ENCODE peak calls at places on chromosomes 3 and 15, in nine cellular contexts. A is CD8-positive, alpha-beta memory T cell; G is endothelial cell of umbilical vein; Q is PC-3; C is CD8-positive, alpha-beta T cell; V is OCI-LY7; U is testis; E is thyroid gland; D is fibroblast of lung. K is an unnamed sample.

GRCh38 chr3:107660316-107660976 is 137.7 kb downstream of the BBX start:
- DNase-seq in E (no peak), D (peak; percentile 82), U (no peak), C (no peak), V (peak; percentile 59), G (peak; percentile 56), A (no peak), Q (peak; percentile 43), K (no peak)

GRCh38 chr15:41256103-41256502 is 25.0 kb downstream of the CHP1 start:
- DNase-seq in C (no peak), A (no peak), G (no peak), E (no peak), V (no peak), Q (no peak), D (no peak), U (no peak), K (no peak)

GRCh38 chr15:84671211-84671610 is 13.2 kb upstream of the NMB start:
- DNase-seq in A (no peak), D (peak; percentile 82), E (no peak), U (no peak), G (no peak), Q (no peak), C (no peak), V (no peak), K (no peak)

GRCh38 chr3:194830401-194830800 is 144.7 kb downstream of the FAM43A start:
- DNase-seq in C (no peak), A (no peak), D (no peak), E (no peak), U (no peak), G (no peak), Q (no peak), V (no peak), K (no peak)

GRCh38 chr3:8713901-8714759 is 19.5 kb upstream of the CAV3 start:
- DNase-seq in A (no peak), C (no peak), V (peak; percentile 10), D (no peak), U (no peak), E (no peak), G (no peak), Q (no peak), K (no peak)

GRCh38 chr3:58492385-58492970 is 582 bp downstream of the KCTD6 start:
- DNase-seq in D (no peak), C (peak; percentile 42), V (peak; percentile 70), E (peak; percentile 18), Q (peak; percentile 19), A (no peak), G (peak; percentile 34), U (no peak), K (no peak)

GRCh38 chr3:29283739-29284138 is 2.9 kb downstream of the RBMS3 start:
- DNase-seq in V (no peak), Q (no peak), A (no peak), G (no peak), D (peak; percentile 23), E (no peak), U (no peak), C (no peak), K (no peak)

GRCh38 chr3:146189519-146190173 is 28.7 kb upstream of the PLOD2 start:
- DNase-seq in V (peak; percentile 56), G (peak; percentile 70), E (peak; percentile 12), D (peak; percentile 77), U (peak; percentile 17), Q (peak; percentile 90), C (no peak), A (no peak), K (no peak)

GRCh38 chr15:92921215-92922131 is 21.3 kb downstream of the CHD2 start:
- DNase-seq in Q (peak; percentile 96), E (no peak), A (no peak), D (peak; percentile 35), C (no peak), G (peak; percentile 67), U (no peak), V (no peak), K (no peak)

GRCh38 chr3:172622916-172623700 is 87.8 kb downstream of the NCEH1 start:
- DNase-seq in D (peak; percentile 58), Q (peak; percentile 78), V (peak; percentile 29), U (peak; percentile 51), E (peak; percentile 24), G (peak; percentile 88), C (peak; percentile 28), A (peak; percentile 8), K (no peak)

GRCh38 chr15:47717036-47717611 is at the start of gene SEMA6D:
- DNase-seq in D (peak; percentile 93), A (no peak), U (peak; percentile 75), C (no peak), E (peak; percentile 86), G (peak; percentile 87), Q (peak; percentile 73), V (no peak), K (no peak)

GRCh38 chr3:41159581-41160189 is 39.6 kb upstream of the CTNNB1 start:
- DNase-seq in E (no peak), G (no peak), C (no peak), D (no peak), A (no peak), U (no peak), V (no peak), Q (peak; percentile 91), K (no peak)

GRCh38 chr3:4675704-4676103 is 182.6 kb downstream of the ITPR1 start:
- DNase-seq in D (no peak), U (no peak), E (no peak), Q (no peak), A (no peak), C (no peak), V (no peak), G (no peak), K (no peak)

GRCh38 chr3:16871915-16872842 is 12.6 kb upstream of the PLCL2 start:
- DNase-seq in V (no peak), E (no peak), U (no peak), G (peak; percentile 31), C (no peak), A (no peak), Q (peak; percentile 80), D (no peak), K (no peak)

GRCh38 chr15:70200511-70200991 is 102.8 kb upstream of the TLE3 start:
- DNase-seq in D (peak; percentile 19), U (no peak), V (no peak), G (no peak), A (no peak), C (no peak), E (no peak), Q (no peak), K (no peak)

GRCh38 chr3:7607083-7607482 is 746.2 kb downstream of the GRM7 start:
- DNase-seq in G (no peak), D (no peak), C (no peak), Q (no peak), E (no peak), U (no peak), V (no peak), A (no peak), K (no peak)

GRCh38 chr3:22007376-22007775 is 256.4 kb upstream of the ZNF385D start:
- DNase-seq in E (no peak), C (no peak), U (no peak), G (no peak), V (no peak), A (no peak), Q (peak; percentile 68), D (peak; percentile 2), K (no peak)

GRCh38 chr15:98946301-98947255 is 61.0 kb downstream of the PGPEP1L start:
- DNase-seq in V (no peak), D (peak; percentile 32), Q (no peak), G (peak; percentile 68), A (no peak), E (no peak), U (no peak), C (no peak), K (no peak)

GRCh38 chr15:25242166-25242879 is 196.5 kb downstream of the UBE3A start:
- DNase-seq in Q (no peak), V (no peak), A (no peak), D (no peak), E (peak; percentile 0), U (no peak), G (no peak), C (no peak), K (no peak)
- H3K9me3 ChIP-seq in Q (peaks cover 5% of the 10 kb centered on the region), V (no peaks in the 10 kb centered on the region), A (no peaks in the 10 kb centered on the region), D (no peaks in the 10 kb centered on the region), E (no peaks in the 10 kb centered on the region), U (no peaks in the 10 kb centered on the region), G (peaks cover 19% of the 10 kb centered on the region), C (no peaks in the 10 kb centered on the region), K (no peaks in the 10 kb centered on the region)

DNA sequence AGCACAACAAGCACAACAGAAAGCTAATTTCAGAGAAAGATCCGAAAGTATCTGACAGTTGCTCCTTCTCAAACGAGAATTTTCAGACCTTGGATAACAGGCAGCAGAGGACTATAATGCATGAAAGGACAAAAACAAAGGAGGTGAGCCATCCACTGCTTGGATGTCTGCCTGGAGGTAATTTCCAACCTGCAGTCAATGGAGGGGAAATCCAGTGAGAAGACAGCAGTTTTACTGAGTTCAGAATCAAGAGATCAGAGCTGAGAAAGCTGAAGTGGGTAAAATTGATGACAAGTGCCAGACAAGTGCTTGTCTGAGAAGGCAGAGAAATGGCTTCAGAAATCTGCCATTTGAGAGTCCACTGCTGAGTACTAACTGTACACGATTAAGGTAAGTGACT is 22.1 kb downstream of the UBE3A start:
- DNase-seq in C (no peak), U (no peak), D (no peak), A (no peak), V (peak; percentile 31), E (peak; percentile 67), Q (no peak), G (peak; percentile 30), K (no peak)
- H3K9me3 ChIP-seq in C (peaks cover 4% of the 10 kb centered on the region), U (no peaks in the 10 kb centered on the region), D (no peaks in the 10 kb centered on the region), A (no peaks in the 10 kb centered on the region), V (peaks cover 25% of the 10 kb centered on the region), E (no peaks in the 10 kb centered on the region), Q (no peaks in the 10 kb centered on the region), G (no peaks in the 10 kb centered on the region), K (no peaks in the 10 kb centered on the region)

GRCh38 chr15:100461049-100461448 is 67.7 kb downstream of the CERS3 start:
- DNase-seq in D (no peak), E (no peak), A (no peak), C (no peak), V (peak; percentile 79), G (no peak), U (no peak), Q (no peak), K (no peak)

GRCh38 chr15:100454148-100454547 is 74.6 kb downstream of the CERS3 start:
- DNase-seq in C (no peak), E (no peak), V (no peak), Q (no peak), G (no peak), D (no peak), A (no peak), U (no peak), K (no peak)

DNA sequence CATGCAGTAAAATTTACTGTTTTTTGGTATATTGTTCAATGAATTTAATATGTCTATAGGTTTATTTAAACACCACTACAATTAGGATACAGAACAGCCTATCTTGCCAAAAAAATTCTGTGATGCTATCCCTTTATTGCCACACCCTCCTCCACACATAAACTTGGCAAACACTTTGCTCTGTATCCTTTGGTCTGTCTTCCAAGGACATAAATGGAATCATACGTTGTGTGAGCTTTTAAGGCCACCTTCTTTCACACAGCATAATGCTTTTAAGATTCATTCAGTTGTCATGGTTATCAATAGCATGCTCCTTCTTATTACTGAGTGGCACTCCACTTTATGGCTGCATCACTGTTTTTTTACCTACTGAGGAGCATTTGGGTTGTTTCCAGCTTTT is 71.5 kb downstream of the CERS3 start:
- DNase-seq in D (peak; percentile 47), E (no peak), A (no peak), G (no peak), C (no peak), U (no peak), V (no peak), Q (no peak), K (no peak)
- H3K9me3 ChIP-seq in D (no peaks in the 10 kb centered on the region), E (no peaks in the 10 kb centered on the region), A (no peaks in the 10 kb centered on the region), G (no peaks in the 10 kb centered on the region), C (no peaks in the 10 kb centered on the region), U (no peaks in the 10 kb centered on the region), V (no peaks in the 10 kb centered on the region), Q (peaks cover 20% of the 10 kb centered on the region), K (no peaks in the 10 kb centered on the region)

GRCh38 chr3:75042941-75043340 is 428.5 kb upstream of the CNTN3 start:
- DNase-seq in D (no peak), A (no peak), E (no peak), U (no peak), G (no peak), Q (no peak), C (no peak), V (no peak), K (no peak)
- H3K9me3 ChIP-seq in D (no peaks in the 10 kb centered on the region), A (peaks cover 3% of the 10 kb centered on the region), E (no peaks in the 10 kb centered on the region), U (no peaks in the 10 kb centered on the region), G (peaks cover 3% of the 10 kb centered on the region), Q (peaks cover 28% of the 10 kb centered on the region), C (no peaks in the 10 kb centered on the region), V (no peaks in the 10 kb centered on the region), K (peaks cover 3% of the 10 kb centered on the region)